ENCODE peak calls at places on chromosomes 1 and 21, in five cellular contexts. T is GM06990, B is lower lobe of right lung, E is neural crest cell, S is right atrium auricular region. Y is an unnamed sample.

GRCh38 chr1:64823691-64824476 is 79.0 kb downstream of the RAVER2 start:
- DNase-seq in T (no peak), B (no peak), E (peak), S (peak), Y (no peak)

GRCh38 chr1:154326546-154327465 is 1.5 kb downstream of the ATP8B2 start:
- DNase-seq in T (no peak), B (no peak), E (no peak), S (peak), Y (no peak)

GRCh38 chr21:37904879-37905278 is 11.4 kb downstream of the KCNJ6 start:
- DNase-seq in T (no peak), B (no peak), E (no peak), S (no peak), Y (no peak)

GRCh38 chr1:29744684-29745490 is 508.6 kb downstream of the PTPRU start:
- DNase-seq in T (no peak), B (no peak), E (no peak), S (no peak), Y (no peak)

GRCh38 chr1:9121891-9122409 is 7.0 kb downstream of the GPR157 start:
- DNase-seq in T (peak), B (no peak), E (no peak), S (no peak), Y (no peak)

GRCh38 chr1:161305872-161306519 is 3.8 kb downstream of the MPZ start:
- DNase-seq in T (peak), B (peak), E (peak), S (peak), Y (peak)

GRCh38 chr1:20663365-20663764 is 2.2 kb upstream of the DDOST start:
- DNase-seq in T (no peak), B (no peak), E (no peak), S (no peak), Y (no peak)

GRCh38 chr1:167829868-167830267 is 84.1 kb downstream of the ADCY10 start:
- DNase-seq in T (no peak), B (no peak), E (no peak), S (no peak), Y (no peak)

GRCh38 chr1:214548988-214549387 is 2.4 kb downstream of the PTPN14 start:
- DNase-seq in T (no peak), B (peak), E (no peak), S (peak), Y (no peak)

GRCh38 chr1:180278791-180279432 is 48.8 kb downstream of the LHX4 start:
- DNase-seq in T (no peak), B (no peak), E (no peak), S (no peak), Y (no peak)

GRCh38 chr1:217134857-217135568 is 411.8 kb upstream of the ESRRG start:
- DNase-seq in T (no peak), B (no peak), E (peak), S (no peak), Y (no peak)

GRCh38 chr1:63475761-63476160 is 47.3 kb downstream of the ITGB3BP start:
- DNase-seq in T (no peak), B (no peak), E (no peak), S (no peak), Y (no peak)

GRCh38 chr1:114685851-114686250 is 9.5 kb downstream of the AMPD1 start:
- DNase-seq in T (no peak), B (no peak), E (no peak), S (no peak), Y (no peak)

GRCh38 chr1:52769346-52770033 is 43.2 kb downstream of the ZYG11B start:
- DNase-seq in T (no peak), B (no peak), E (no peak), S (no peak), Y (no peak)

GRCh38 chr1:163924041-163924440 is 602.3 kb downstream of the NUF2 start:
- DNase-seq in T (no peak), B (no peak), E (no peak), S (no peak), Y (no peak)

GRCh38 chr1:62438163-62438562 is 1.3 kb downstream of the USP1 start:
- DNase-seq in T (no peak), B (no peak), E (no peak), S (no peak), Y (no peak)

GRCh38 chr1:248406721-248407692 is 4.2 kb downstream of the OR2T1 start:
- DNase-seq in T (no peak), B (no peak), E (no peak), S (no peak), Y (no peak)

GRCh38 chr1:232477728-232478127 is 152.2 kb downstream of the SIPA1L2 start:
- DNase-seq in T (no peak), B (no peak), E (no peak), S (peak), Y (no peak)

GRCh38 chr1:207327994-207328393 is 6.5 kb downstream of the CD55 start:
- DNase-seq in T (no peak), B (no peak), E (no peak), S (no peak), Y (no peak)

GRCh38 chr1:54238353-54239040 is 38.5 kb downstream of the MRPL37 start:
- DNase-seq in T (no peak), B (peak), E (no peak), S (no peak), Y (no peak)

GRCh38 chr1:19622204-19622603 is 21.9 kb upstream of the NBL1 start:
- DNase-seq in T (no peak), B (no peak), E (no peak), S (no peak), Y (no peak)

GRCh38 chr1:248873993-248874671 is 15.2 kb upstream of the ZNF692 start:
- DNase-seq in T (peak), B (peak), E (peak), S (peak), Y (peak)

GRCh38 chr1:15618685-15619525 is 1.6 kb downstream of the DDI2 start:
- DNase-seq in T (no peak), B (no peak), E (no peak), S (no peak), Y (no peak)

GRCh38 chr1:41348394-41348793 is 12.8 kb upstream of the FOXO6 start:
- DNase-seq in T (no peak), B (no peak), E (no peak), S (no peak), Y (peak)

GRCh38 chr1:113515498-113515897 is 125.2 kb downstream of the MAGI3 start:
- DNase-seq in T (no peak), B (no peak), E (no peak), S (no peak), Y (no peak)

GRCh38 chr1:204649756-204650155 is 35.8 kb downstream of the LRRN2 start:
- DNase-seq in T (no peak), B (no peak), E (no peak), S (no peak), Y (no peak)

GRCh38 chr1:85315789-85316188 is 39.4 kb upstream of the BCL10 start:
- DNase-seq in T (no peak), B (no peak), E (no peak), S (no peak), Y (no peak)

DNA sequence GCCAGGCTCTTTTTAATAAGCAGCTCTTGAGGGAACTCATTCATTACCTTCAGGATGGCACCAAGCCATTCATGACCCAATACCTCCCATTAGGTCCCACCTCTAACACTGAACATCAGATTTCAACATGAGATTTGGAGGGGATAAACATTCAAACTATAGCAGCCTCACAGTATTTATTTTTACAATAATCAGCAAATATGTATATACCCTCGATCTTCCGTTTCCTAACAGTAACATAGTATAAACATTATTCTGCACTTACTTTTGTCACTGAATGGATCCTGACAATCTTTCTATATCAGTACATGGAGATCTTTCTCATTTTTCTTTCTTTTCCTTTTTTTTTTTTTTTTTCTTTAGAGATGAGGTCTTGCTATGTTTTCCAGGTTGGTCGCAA is 5.4 kb downstream of the CATSPER4 start:
- DNase-seq in T (no peak), B (no peak), E (no peak), S (no peak), Y (no peak)
- TF ChIP-seq CTCF in T (no peak), B (no peak), E (no peak), S (no peak), Y (no peak)

DNA sequence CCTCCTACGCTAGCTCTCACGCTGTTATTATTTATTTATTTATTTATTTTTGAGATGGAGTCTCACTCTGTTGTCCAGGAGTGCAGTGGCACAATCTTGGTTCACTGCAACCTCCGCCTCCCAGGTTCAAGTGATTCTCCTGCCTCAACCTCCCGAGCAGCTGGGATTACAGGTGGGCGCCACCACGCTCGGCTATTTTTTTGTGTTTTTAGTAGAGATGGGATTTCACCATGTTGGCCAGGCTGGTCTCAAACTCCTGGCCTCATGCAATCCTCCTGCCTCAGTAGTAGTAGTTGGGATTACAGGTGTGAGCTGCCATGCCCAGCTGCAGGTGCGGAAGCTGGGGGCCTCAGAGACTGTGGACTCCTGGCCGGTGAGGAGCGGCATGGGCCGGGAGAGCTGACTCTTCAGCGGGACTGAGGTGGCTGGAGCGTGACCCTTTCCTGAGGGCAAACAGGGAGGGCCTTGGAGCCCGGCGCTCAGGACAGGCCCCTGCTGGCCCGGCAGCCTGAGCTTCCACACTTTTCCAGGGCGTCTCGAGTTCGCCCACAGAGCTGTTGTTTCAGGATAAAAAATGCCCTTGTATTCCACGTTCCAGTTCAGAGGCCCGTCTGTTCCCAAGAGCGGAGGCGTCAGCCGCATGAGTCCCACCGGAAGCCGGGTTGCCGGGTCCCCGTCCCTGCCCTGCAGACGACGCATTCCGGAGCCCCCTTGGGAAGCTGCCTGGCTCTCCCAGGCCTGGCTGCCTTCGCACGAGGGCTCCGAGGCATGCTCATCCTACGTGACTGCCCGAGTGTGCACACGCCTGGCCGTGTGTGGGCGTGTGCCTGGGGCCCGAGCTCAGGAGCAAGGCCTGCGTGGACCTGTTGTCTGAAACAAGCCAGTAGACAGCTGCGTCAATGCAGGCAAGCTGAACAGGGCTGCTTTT is 126.2 kb downstream of the SIK1 start:
- DNase-seq in T (no peak), B (peak), E (no peak), S (peak), Y (no peak)
- TF ChIP-seq CTCF in T (no peak), B (no peak), E (no peak), S (no peak), Y (no peak)

DNA sequence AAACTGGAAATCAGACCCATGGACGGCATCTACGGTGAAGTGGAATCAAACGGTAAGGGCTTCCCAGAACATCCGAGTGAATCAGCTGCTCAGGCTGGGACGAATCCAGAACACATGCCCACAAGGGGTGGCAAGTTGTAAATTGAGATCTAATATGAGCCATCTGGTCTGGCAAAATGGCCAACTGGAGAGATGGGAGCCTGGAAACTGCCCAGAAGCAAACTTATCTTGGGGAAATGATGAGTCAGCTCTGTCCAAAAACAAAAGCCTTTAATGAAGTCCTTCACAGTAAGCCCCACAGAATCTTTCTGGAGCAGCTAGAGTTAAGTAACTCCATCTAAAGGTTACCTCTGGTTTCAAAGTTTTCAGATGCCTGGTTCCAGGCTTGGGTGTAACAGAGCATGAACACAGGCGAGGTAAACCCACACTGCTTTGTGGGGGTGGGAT is 10.6 kb upstream of the SRP9 start:
- DNase-seq in T (no peak), B (no peak), E (no peak), S (no peak), Y (no peak)
- TF ChIP-seq CTCF in T (no peak), B (no peak), E (no peak), S (no peak), Y (no peak)

GRCh38 chr1:37085393-37085792 is 51.1 kb upstream of the GRIK3 start:
- DNase-seq in T (no peak), B (no peak), E (no peak), S (no peak), Y (no peak)
- TF ChIP-seq CTCF in T (peak), B (no peak), E (no peak), S (no peak), Y (no peak)

DNA sequence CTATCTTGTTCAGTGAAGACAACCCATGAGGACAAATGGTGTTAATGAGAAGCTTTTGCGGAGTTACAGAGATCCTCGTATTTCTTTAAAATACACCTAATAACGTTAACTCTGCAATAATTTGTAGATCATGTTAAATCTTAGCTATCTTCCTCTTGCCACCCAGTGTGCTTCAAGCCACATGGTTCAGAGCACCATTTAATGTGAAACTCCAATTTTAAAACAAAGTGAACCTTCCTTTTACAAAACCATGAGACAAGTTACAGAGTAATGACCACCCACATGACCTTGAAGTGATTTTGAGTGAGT is 1.7 kb upstream of the KCNE2 start:
- DNase-seq in T (no peak), B (no peak), E (no peak), S (no peak), Y (no peak)
- TF ChIP-seq CTCF in T (no peak), B (no peak), E (no peak), S (no peak), Y (peak)

GRCh38 chr1:178689769-178690168 is 35.3 kb upstream of the RALGPS2 start:
- DNase-seq in T (no peak), B (no peak), E (no peak), S (no peak), Y (no peak)

GRCh38 chr1:178690496-178690895 is 34.5 kb upstream of the RALGPS2 start:
- DNase-seq in T (no peak), B (no peak), E (no peak), S (no peak), Y (no peak)

GRCh38 chr1:178692564-178693327 is 32.3 kb upstream of the RALGPS2 start:
- DNase-seq in T (no peak), B (no peak), E (no peak), S (no peak), Y (no peak)

GRCh38 chr1:178694923-178695525 is 30.0 kb upstream of the RALGPS2 start:
- DNase-seq in T (no peak), B (no peak), E (no peak), S (no peak), Y (no peak)

GRCh38 chr1:178693368-178693767 is 31.7 kb upstream of the RALGPS2 start:
- DNase-seq in T (no peak), B (no peak), E (no peak), S (no peak), Y (no peak)
- TF ChIP-seq CTCF in T (no peak), B (no peak), E (no peak), S (peak), Y (no peak)

GRCh38 chr1:172609528-172609927 is 49.4 kb upstream of the FASLG start:
- DNase-seq in T (no peak), B (no peak), E (no peak), S (no peak), Y (no peak)
- TF ChIP-seq CTCF in T (peak), B (peak), E (peak), S (peak), Y (no peak)

DNA sequence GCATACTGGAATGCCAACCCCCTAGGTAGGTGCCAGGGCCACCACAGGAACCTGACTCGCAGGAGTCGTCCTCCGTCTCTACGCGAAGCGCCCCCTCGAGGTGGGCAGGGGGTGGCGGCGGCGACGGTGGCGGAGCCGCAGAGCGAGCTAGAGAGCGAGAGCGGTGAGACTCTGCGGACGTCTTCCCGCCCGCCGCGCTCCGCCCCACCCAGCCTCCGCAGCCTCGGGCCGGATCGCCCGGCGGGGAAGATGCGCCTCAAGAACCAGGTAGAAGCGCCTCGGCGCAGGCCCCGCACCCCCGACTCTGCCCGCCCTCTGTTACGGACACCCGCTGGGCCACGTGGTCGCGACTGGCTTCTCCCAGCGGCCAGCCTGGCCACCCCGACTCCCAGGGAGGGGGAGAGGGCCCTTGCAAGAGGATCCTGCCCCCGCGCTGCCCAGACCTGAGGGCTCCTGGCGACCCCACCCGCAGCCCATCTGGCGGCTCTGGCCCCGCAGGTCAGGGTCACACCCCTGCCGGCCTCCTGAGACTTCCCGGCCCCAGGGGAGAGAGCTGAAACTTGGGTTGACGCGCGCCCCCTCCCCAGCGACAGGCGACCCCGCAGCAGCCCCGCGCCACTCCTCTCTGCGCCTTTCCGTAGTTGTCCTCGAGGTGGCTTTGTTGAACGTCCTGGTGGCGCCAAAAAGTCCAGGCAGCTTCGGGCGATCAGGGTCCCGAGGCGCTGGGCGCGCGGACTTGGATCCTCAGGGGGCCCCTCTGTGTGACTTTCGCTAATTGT is 24.4 kb upstream of the AGBL4 start:
- DNase-seq in T (no peak), B (no peak), E (no peak), S (no peak), Y (no peak)
- TF ChIP-seq CTCF in T (no peak), B (peak), E (no peak), S (peak), Y (no peak)

GRCh38 chr21:42654179-42654912 is 925 bp downstream of the PDE9A start:
- DNase-seq in T (no peak), B (peak), E (peak), S (no peak), Y (no peak)
- TF ChIP-seq CTCF in T (no peak), B (no peak), E (peak), S (no peak), Y (no peak)

GRCh38 chr21:16280731-16281130 is 550.9 kb downstream of the USP25 start:
- DNase-seq in T (no peak), B (no peak), E (no peak), S (no peak), Y (no peak)

GRCh38 chr21:16285646-16286223 is 556.0 kb downstream of the USP25 start:
- DNase-seq in T (no peak), B (no peak), E (no peak), S (no peak), Y (no peak)

GRCh38 chr21:16279658-16280581 is 550.1 kb downstream of the USP25 start:
- DNase-seq in T (no peak), B (no peak), E (peak), S (no peak), Y (no peak)
- TF ChIP-seq CTCF in T (no peak), B (no peak), E (no peak), S (no peak), Y (no peak)